ENCODE peak calls at places on chromosomes 5 and 9, in four cellular contexts. R is gastrocnemius medialis, F is iPS DF 6.9, W is ovary. G is an unnamed sample.
A peak's percentile ranks its signal among the peaks of the same experiment; 100 is the strongest.

GRCh38 chr9:72749276-72749675 is 203.6 kb downstream of the ALDH1A1 start:
- DNase-seq in W (no peak), F (no peak), R (no peak), G (peak; percentile 20)

GRCh38 chr9:35649431-35650340 is 1.0 kb downstream of the SIT1 start:
- DNase-seq in R (no peak), W (peak; percentile 37), F (no peak), G (no peak)

GRCh38 chr5:58787982-58788381 is 205.1 kb downstream of the RAB3C start:
- DNase-seq in F (no peak), R (no peak), W (no peak), G (no peak)

GRCh38 chr5:151819830-151820229 is 48.1 kb downstream of the G3BP1 start:
- DNase-seq in R (no peak), F (no peak), W (no peak), G (no peak)

GRCh38 chr5:5387789-5388188 is 34.7 kb upstream of the ICE1 start:
- DNase-seq in R (no peak), F (no peak), W (no peak), G (no peak)

GRCh38 chr5:113271753-113272454 is 162.9 kb downstream of the TSSK1B start:
- DNase-seq in F (no peak), W (no peak), R (no peak), G (no peak)

GRCh38 chr9:129988607-129989361 is 54.2 kb downstream of the FNBP1 start:
- DNase-seq in R (no peak), W (no peak), F (no peak), G (no peak)

GRCh38 chr5:149860801-149861322 is 83.7 kb downstream of the PDE6A start:
- DNase-seq in R (no peak), F (no peak), W (no peak), G (no peak)

GRCh38 chr5:89073045-89073444 is 190.1 kb upstream of the MEF2C start:
- DNase-seq in W (no peak), F (no peak), R (no peak), G (no peak)

GRCh38 chr9:114484215-114484853 is 20.9 kb downstream of the WHRN start:
- DNase-seq in R (no peak), F (no peak), W (no peak), G (no peak)

GRCh38 chr5:37889612-37890317 is 49.9 kb upstream of the GDNF start:
- DNase-seq in W (no peak), R (no peak), F (no peak), G (no peak)

GRCh38 chr5:95327211-95327610 is 42.3 kb upstream of the MCTP1 start:
- DNase-seq in R (no peak), W (no peak), F (no peak), G (no peak)

GRCh38 chr5:464446-464842 is 21.5 kb downstream of the EXOC3 start:
- DNase-seq in R (peak; percentile 5), F (no peak), W (no peak), G (no peak)

GRCh38 chr9:86772289-86772982 is 174.9 kb downstream of the GAS1 start:
- DNase-seq in F (no peak), R (no peak), W (no peak), G (no peak)

GRCh38 chr5:65790371-65791163 is 68.6 kb downstream of the NLN start:
- DNase-seq in F (no peak), R (no peak), W (no peak), G (no peak)

GRCh38 chr5:178098685-178099084 is 14.6 kb upstream of the N4BP3 start:
- DNase-seq in F (no peak), R (no peak), W (no peak), G (no peak)

GRCh38 chr5:58974601-58975000 is 391.7 kb downstream of the RAB3C start:
- DNase-seq in W (no peak), F (no peak), R (no peak), G (no peak)

GRCh38 chr9:119004618-119004990 is 364.6 kb downstream of the BRINP1 start:
- DNase-seq in F (no peak), W (no peak), R (peak; percentile 87), G (peak; percentile 27)

GRCh38 chr9:129936222-129936621 is 101.0 kb downstream of the USP20 start:
- DNase-seq in W (no peak), R (no peak), F (no peak), G (no peak)

GRCh38 chr9:120892748-120893584 is 16.0 kb upstream of the PHF19 start:
- DNase-seq in R (no peak), F (no peak), W (no peak), G (no peak)

GRCh38 chr9:26723486-26723885 is 169.1 kb downstream of the CAAP1 start:
- DNase-seq in R (no peak), F (peak; percentile 54), W (peak; percentile 9), G (peak; percentile 61)

GRCh38 chr9:136532799-136533774 is 12.8 kb downstream of the NOTCH1 start:
- DNase-seq in R (no peak), F (no peak), W (no peak), G (no peak)

GRCh38 chr9:70120834-70121510 is 77.3 kb downstream of the MAMDC2 start:
- DNase-seq in F (no peak), W (peak; percentile 64), R (peak; percentile 62), G (peak; percentile 30)

GRCh38 chr5:72166070-72166979 is 59.0 kb downstream of the MAP1B start:
- DNase-seq in W (peak; percentile 50), R (no peak), F (peak; percentile 13), G (no peak)

GRCh38 chr5:132595624-132596023 is 38.8 kb downstream of the RAD50 start:
- DNase-seq in W (no peak), R (no peak), F (no peak), G (no peak)

GRCh38 chr9:123326662-123327093 is 29.3 kb upstream of the CRB2 start:
- DNase-seq in F (no peak), W (no peak), R (no peak), G (no peak)

GRCh38 chr5:115888027-115888426 is 46.3 kb downstream of the AP3S1 start:
- DNase-seq in R (no peak), F (no peak), W (no peak), G (no peak)

DNA sequence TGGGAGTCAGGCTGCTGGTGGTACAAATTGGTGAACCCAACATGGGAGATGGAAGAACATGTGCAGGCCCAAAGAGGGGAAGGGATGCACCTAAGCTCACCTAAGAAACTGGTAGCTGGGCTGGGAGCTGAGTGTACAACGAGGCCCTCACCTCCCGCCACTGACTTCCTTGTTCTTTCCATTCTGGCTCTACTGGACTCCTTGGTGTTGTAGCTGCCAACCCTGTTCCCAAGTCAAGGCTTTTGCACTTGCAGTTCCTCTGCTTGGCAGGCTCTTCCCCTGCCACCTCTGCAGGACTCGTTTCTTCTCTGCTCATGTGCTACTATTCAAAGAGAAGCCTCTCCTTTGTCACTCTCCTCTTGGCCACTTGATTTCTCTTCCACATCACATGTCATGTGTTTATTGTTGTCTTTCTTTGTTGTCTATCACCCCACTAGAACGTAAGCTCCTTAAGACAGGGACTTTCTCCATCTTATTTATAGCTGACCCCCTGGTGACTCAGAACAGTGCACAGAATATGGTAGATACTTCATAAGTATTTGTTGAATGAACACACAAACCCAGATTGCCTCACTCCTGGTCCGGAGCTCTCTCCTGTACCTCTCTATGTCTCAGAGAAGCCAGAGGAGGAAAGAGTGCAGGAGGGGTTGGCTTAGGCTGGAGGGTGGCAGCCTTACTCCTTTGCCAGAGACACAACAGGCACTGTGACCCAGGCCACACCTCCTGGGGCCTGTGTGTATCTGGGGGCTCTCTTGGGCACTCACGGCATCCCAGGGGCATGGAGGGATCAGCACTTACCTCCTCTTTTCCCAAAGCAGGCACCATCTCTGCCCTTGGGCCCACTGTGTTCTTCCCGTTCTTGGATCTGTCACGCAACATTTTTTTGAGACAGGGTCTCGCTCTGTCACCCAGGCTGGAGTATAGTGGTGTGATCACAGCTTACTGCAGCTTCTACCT is 5.2 kb upstream of the SPINK4 start:
- DNase-seq in R (no peak), W (no peak), F (no peak), G (peak; percentile 38)
- H3K4me1 ChIP-seq in R (peaks cover 8% of the 10 kb centered on the region), W (no peaks in the 10 kb centered on the region), F (no peaks in the 10 kb centered on the region), G (no peaks in the 10 kb centered on the region)

GRCh38 chr9:110659891-110660541 is 8.6 kb upstream of the MUSK start:
- DNase-seq in R (no peak), F (no peak), W (no peak), G (no peak)

GRCh38 chr9:110650261-110650660 is 18.3 kb upstream of the MUSK start:
- DNase-seq in R (peak; percentile 48), W (no peak), F (no peak), G (no peak)

GRCh38 chr9:110650991-110651411 is 17.6 kb upstream of the MUSK start:
- DNase-seq in R (no peak), W (no peak), F (no peak), G (no peak)

DNA sequence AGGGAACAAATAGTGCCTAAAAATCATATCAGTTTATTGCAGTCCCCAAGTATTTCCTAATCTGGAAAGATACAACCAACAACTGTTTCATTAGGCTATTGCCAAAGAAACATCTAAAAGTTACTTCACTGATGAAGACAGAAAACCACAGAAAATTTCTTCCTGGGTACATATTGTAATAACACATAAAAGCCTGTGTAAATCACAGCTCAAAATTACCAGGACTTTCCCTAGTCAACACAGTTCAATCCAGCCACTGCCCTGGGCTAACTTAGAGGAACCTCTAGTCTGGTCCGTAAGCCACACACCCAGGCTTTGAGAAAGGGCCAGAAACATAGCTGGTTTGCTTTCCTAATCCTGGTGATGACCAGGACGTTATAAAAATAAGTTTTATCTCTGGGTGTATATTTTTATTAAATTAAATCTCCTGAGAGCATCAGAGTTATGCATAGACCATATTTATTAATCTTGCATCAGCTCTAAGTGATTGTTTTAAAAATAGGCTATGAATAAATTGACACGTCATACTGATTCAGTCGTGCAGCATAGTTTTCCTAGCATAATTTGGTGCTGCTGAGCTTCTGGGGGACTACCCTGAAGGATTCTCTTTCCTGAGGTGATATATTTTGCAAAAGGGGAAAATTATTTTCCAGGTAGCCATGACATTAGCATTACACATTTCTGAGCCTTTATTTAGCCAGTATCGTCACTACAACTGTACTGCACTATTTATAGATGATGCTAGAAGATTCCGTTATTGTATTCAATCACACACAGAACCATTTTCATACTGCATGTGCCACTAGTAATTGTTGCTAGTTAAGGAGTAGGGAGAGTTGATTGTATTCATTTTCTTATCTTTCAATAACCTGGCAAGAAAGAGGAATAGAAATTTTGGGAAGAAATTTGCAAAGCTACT is 12.6 kb upstream of the MUSK start:
- DNase-seq in R (peak; percentile 69), F (no peak), W (no peak), G (no peak)
- H3K4me1 ChIP-seq in R (peaks cover 8% of the 10 kb centered on the region), F (no peaks in the 10 kb centered on the region), W (no peaks in the 10 kb centered on the region), G (no peaks in the 10 kb centered on the region)

GRCh38 chr5:107523019-107523680 is 147.6 kb downstream of the EFNA5 start:
- DNase-seq in W (no peak), R (no peak), F (no peak), G (no peak)
- H3K4me1 ChIP-seq in W (no peaks in the 10 kb centered on the region), R (no peaks in the 10 kb centered on the region), F (peaks cover 6% of the 10 kb centered on the region), G (no peaks in the 10 kb centered on the region)

GRCh38 chr5:111227226-111227782 is 3.1 kb downstream of the CAMK4 start:
- DNase-seq in F (no peak), W (no peak), R (no peak), G (no peak)

GRCh38 chr5:111225926-111226325 is 1.7 kb downstream of the CAMK4 start:
- DNase-seq in R (no peak), W (no peak), F (no peak), G (no peak)

GRCh38 chr5:111227805-111228204 is 3.6 kb downstream of the CAMK4 start:
- DNase-seq in W (no peak), R (no peak), F (no peak), G (peak; percentile 30)

GRCh38 chr5:111224561-111224989 is 391 bp downstream of the CAMK4 start:
- DNase-seq in W (no peak), R (no peak), F (no peak), G (no peak)

DNA sequence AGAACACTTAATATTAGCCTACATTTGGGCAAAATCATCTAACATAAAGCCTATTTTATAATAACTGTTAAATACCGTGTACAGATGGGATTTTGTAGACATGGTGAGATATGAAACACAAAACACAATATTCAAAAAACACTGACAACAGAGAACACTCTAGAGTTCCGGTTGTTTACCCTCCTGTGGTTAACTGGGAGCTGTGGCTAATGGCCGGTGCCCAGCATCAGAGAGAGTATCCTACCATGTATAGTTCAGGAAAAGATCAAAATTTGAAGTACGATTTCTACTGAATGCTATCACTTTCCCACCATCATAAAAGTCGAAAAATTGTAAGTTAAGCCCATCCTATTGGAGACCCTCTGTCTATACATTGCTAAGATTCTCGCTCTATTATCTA is 2.4 kb downstream of the CAMK4 start:
- DNase-seq in F (no peak), R (no peak), W (no peak), G (no peak)
- H3K4me1 ChIP-seq in F (no peaks in the 10 kb centered on the region), R (no peaks in the 10 kb centered on the region), W (peaks cover 2% of the 10 kb centered on the region), G (peaks cover 3% of the 10 kb centered on the region)